ENCODE peak calls at places on chromosome 2, in five cellular contexts. One of them, this sample, is unnamed.

GRCh38 chr2:222623756-222624309 is 32.1 kb downstream of the FARSB start:
- DNase-seq in kidney glomerular epithelial cell: no peak
- DNase-seq in T-cell: no peak
- DNase-seq in EH: no peak
- DNase-seq in PC-9: no peak
- DNase-seq in this sample: no peak

GRCh38 chr2:160576054-160576499 is 82.5 kb upstream of the RBMS1 start:
- DNase-seq in kidney glomerular epithelial cell: peak; percentile 3
- DNase-seq in T-cell: no peak
- DNase-seq in EH: peak; percentile 80
- DNase-seq in PC-9: no peak
- DNase-seq in this sample: no peak

GRCh38 chr2:190451561-190452176 is 43.5 kb downstream of the MFSD6 start:
- DNase-seq in kidney glomerular epithelial cell: no peak
- DNase-seq in T-cell: no peak
- DNase-seq in EH: peak; percentile 57
- DNase-seq in PC-9: no peak
- DNase-seq in this sample: no peak

GRCh38 chr2:45724329-45724728 is 72.9 kb downstream of the PRKCE start:
- DNase-seq in kidney glomerular epithelial cell: no peak
- DNase-seq in T-cell: no peak
- DNase-seq in EH: no peak
- DNase-seq in PC-9: no peak
- DNase-seq in this sample: no peak

GRCh38 chr2:138782378-138782777 is 2.2 kb upstream of the NXPH2 start:
- DNase-seq in kidney glomerular epithelial cell: no peak
- DNase-seq in T-cell: no peak
- DNase-seq in EH: no peak
- DNase-seq in PC-9: no peak
- DNase-seq in this sample: no peak

GRCh38 chr2:62291052-62291451 is 95.1 kb downstream of the B3GNT2 start:
- DNase-seq in kidney glomerular epithelial cell: no peak
- DNase-seq in T-cell: no peak
- DNase-seq in EH: no peak
- DNase-seq in PC-9: no peak
- DNase-seq in this sample: no peak

GRCh38 chr2:12726271-12726670 is 9.5 kb downstream of the TRIB2 start:
- DNase-seq in kidney glomerular epithelial cell: no peak
- DNase-seq in T-cell: no peak
- DNase-seq in EH: no peak
- DNase-seq in PC-9: no peak
- DNase-seq in this sample: peak; percentile 31

GRCh38 chr2:193793914-193794313 is 1599.2 kb upstream of the TMEFF2 start:
- DNase-seq in kidney glomerular epithelial cell: peak; percentile 34
- DNase-seq in T-cell: no peak
- DNase-seq in EH: no peak
- DNase-seq in PC-9: no peak
- DNase-seq in this sample: no peak

GRCh38 chr2:68458962-68459361 is 8.1 kb downstream of the FBXO48 start:
- DNase-seq in kidney glomerular epithelial cell: no peak
- DNase-seq in T-cell: no peak
- DNase-seq in EH: peak; percentile 72
- DNase-seq in PC-9: no peak
- DNase-seq in this sample: no peak

GRCh38 chr2:182824759-182825143 is 41.7 kb downstream of the FRZB start:
- DNase-seq in kidney glomerular epithelial cell: no peak
- DNase-seq in T-cell: no peak
- DNase-seq in EH: no peak
- DNase-seq in PC-9: no peak
- DNase-seq in this sample: no peak

GRCh38 chr2:10614940-10615339 is 74.8 kb downstream of the NOL10 start:
- DNase-seq in kidney glomerular epithelial cell: no peak
- DNase-seq in T-cell: no peak
- DNase-seq in EH: peak; percentile 67
- DNase-seq in PC-9: no peak
- DNase-seq in this sample: no peak

GRCh38 chr2:61536086-61536722 is 2.0 kb downstream of the XPO1 start:
- DNase-seq in kidney glomerular epithelial cell: no peak
- DNase-seq in T-cell: no peak
- DNase-seq in EH: peak; percentile 34
- DNase-seq in PC-9: peak; percentile 88
- DNase-seq in this sample: no peak

GRCh38 chr2:6806605-6807004 is 59.1 kb downstream of the CMPK2 start:
- DNase-seq in kidney glomerular epithelial cell: no peak
- DNase-seq in T-cell: no peak
- DNase-seq in EH: no peak
- DNase-seq in PC-9: no peak
- DNase-seq in this sample: no peak

GRCh38 chr2:71618327-71619113 is 165.2 kb downstream of the DYSF start:
- DNase-seq in kidney glomerular epithelial cell: no peak
- DNase-seq in T-cell: no peak
- DNase-seq in EH: no peak
- DNase-seq in PC-9: no peak
- DNase-seq in this sample: peak; percentile 3

GRCh38 chr2:9771481-9772017 is 71.7 kb upstream of the TAF1B start:
- DNase-seq in kidney glomerular epithelial cell: peak; percentile 63
- DNase-seq in T-cell: no peak
- DNase-seq in EH: peak; percentile 79
- DNase-seq in PC-9: peak; percentile 49
- DNase-seq in this sample: no peak

GRCh38 chr2:152811916-152812315 is 93.5 kb downstream of the ARL6IP6 start:
- DNase-seq in kidney glomerular epithelial cell: no peak
- DNase-seq in T-cell: no peak
- DNase-seq in EH: no peak
- DNase-seq in PC-9: no peak
- DNase-seq in this sample: no peak

GRCh38 chr2:10489842-10490555 is 41.9 kb upstream of the ODC1 start:
- DNase-seq in kidney glomerular epithelial cell: no peak
- DNase-seq in T-cell: no peak
- DNase-seq in EH: peak; percentile 29
- DNase-seq in PC-9: no peak
- DNase-seq in this sample: no peak

GRCh38 chr2:38407111-38407682 is 30.1 kb upstream of the ATL2 start:
- DNase-seq in kidney glomerular epithelial cell: no peak
- DNase-seq in T-cell: no peak
- DNase-seq in EH: no peak
- DNase-seq in PC-9: no peak
- DNase-seq in this sample: no peak

GRCh38 chr2:82675186-82675585 is 1783.9 kb downstream of the SUCLG1 start:
- DNase-seq in kidney glomerular epithelial cell: peak; percentile 58
- DNase-seq in T-cell: no peak
- DNase-seq in EH: no peak
- DNase-seq in PC-9: no peak
- DNase-seq in this sample: no peak

GRCh38 chr2:203936535-203936934 is at the start of gene ICOS:
- DNase-seq in kidney glomerular epithelial cell: no peak
- DNase-seq in T-cell: peak; percentile 38
- DNase-seq in EH: no peak
- DNase-seq in PC-9: no peak
- DNase-seq in this sample: no peak

GRCh38 chr2:27795868-27796277 is 24.4 kb downstream of the MRPL33 start:
- DNase-seq in kidney glomerular epithelial cell: no peak
- DNase-seq in T-cell: no peak
- DNase-seq in EH: peak; percentile 81
- DNase-seq in PC-9: no peak
- DNase-seq in this sample: no peak

GRCh38 chr2:105391058-105391627 is 7.7 kb downstream of the FHL2 start:
- DNase-seq in kidney glomerular epithelial cell: peak; percentile 68
- DNase-seq in T-cell: no peak
- DNase-seq in EH: peak; percentile 85
- DNase-seq in PC-9: peak; percentile 95
- DNase-seq in this sample: no peak

GRCh38 chr2:96102596-96103387 is 13.6 kb downstream of the ADRA2B start:
- DNase-seq in kidney glomerular epithelial cell: no peak
- DNase-seq in T-cell: no peak
- DNase-seq in EH: no peak
- DNase-seq in PC-9: no peak
- DNase-seq in this sample: no peak

GRCh38 chr2:230944123-230944653 is 19.1 kb upstream of the GPR55 start:
- DNase-seq in kidney glomerular epithelial cell: no peak
- DNase-seq in T-cell: no peak
- DNase-seq in EH: no peak
- DNase-seq in PC-9: no peak
- DNase-seq in this sample: no peak

GRCh38 chr2:77336013-77336412 is 186.2 kb downstream of the LRRTM4 start:
- DNase-seq in kidney glomerular epithelial cell: no peak
- DNase-seq in T-cell: no peak
- DNase-seq in EH: no peak
- DNase-seq in PC-9: no peak
- DNase-seq in this sample: no peak

GRCh38 chr2:111069722-111070121 is 51.0 kb upstream of the BCL2L11 start:
- DNase-seq in kidney glomerular epithelial cell: no peak
- DNase-seq in T-cell: no peak
- DNase-seq in EH: no peak
- DNase-seq in PC-9: no peak
- DNase-seq in this sample: no peak

GRCh38 chr2:146544701-146545100 is 1300.1 kb upstream of the ACVR2A start:
- DNase-seq in kidney glomerular epithelial cell: no peak
- DNase-seq in T-cell: no peak
- DNase-seq in EH: peak; percentile 31
- DNase-seq in PC-9: no peak
- DNase-seq in this sample: no peak

GRCh38 chr2:181457121-181457740 is at the start of gene ITGA4:
- DNase-seq in kidney glomerular epithelial cell: no peak
- DNase-seq in T-cell: peak; percentile 82
- DNase-seq in EH: peak; percentile 79
- DNase-seq in PC-9: no peak
- DNase-seq in this sample: peak; percentile 94

GRCh38 chr2:201794261-201794660 is 12.1 kb upstream of the CDK15 start:
- DNase-seq in kidney glomerular epithelial cell: no peak
- DNase-seq in T-cell: no peak
- DNase-seq in EH: peak; percentile 49
- DNase-seq in PC-9: no peak
- DNase-seq in this sample: no peak

GRCh38 chr2:53630001-53630606 is 137.5 kb upstream of the CHAC2 start:
- DNase-seq in kidney glomerular epithelial cell: no peak
- DNase-seq in T-cell: no peak
- DNase-seq in EH: peak; percentile 39
- DNase-seq in PC-9: no peak
- DNase-seq in this sample: no peak

GRCh38 chr2:238636269-238637073 is 209.7 kb downstream of the ASB1 start:
- DNase-seq in kidney glomerular epithelial cell: no peak
- DNase-seq in T-cell: no peak
- DNase-seq in EH: peak; percentile 93
- DNase-seq in PC-9: peak; percentile 85
- DNase-seq in this sample: peak; percentile 9

GRCh38 chr2:110903548-110903947 is 171.2 kb downstream of the ACOXL start:
- DNase-seq in kidney glomerular epithelial cell: no peak
- DNase-seq in T-cell: no peak
- DNase-seq in EH: no peak
- DNase-seq in PC-9: no peak
- DNase-seq in this sample: no peak

GRCh38 chr2:35548171-35548570 is 807.4 kb upstream of the CRIM1 start:
- DNase-seq in kidney glomerular epithelial cell: peak; percentile 39
- DNase-seq in T-cell: no peak
- DNase-seq in EH: no peak
- DNase-seq in PC-9: no peak
- DNase-seq in this sample: no peak

GRCh38 chr2:194079989-194080388 is 1577.0 kb upstream of the SLC39A10 start:
- DNase-seq in kidney glomerular epithelial cell: no peak
- DNase-seq in T-cell: no peak
- DNase-seq in EH: no peak
- DNase-seq in PC-9: no peak
- DNase-seq in this sample: no peak

GRCh38 chr2:128306081-128306930 is 12.4 kb downstream of the HS6ST1 start:
- DNase-seq in kidney glomerular epithelial cell: peak; percentile 92
- DNase-seq in T-cell: no peak
- DNase-seq in EH: peak; percentile 99
- DNase-seq in PC-9: no peak
- DNase-seq in this sample: no peak

GRCh38 chr2:185291035-185291647 is 447.5 kb upstream of the FSIP2 start:
- DNase-seq in kidney glomerular epithelial cell: peak; percentile 28
- DNase-seq in T-cell: no peak
- DNase-seq in EH: no peak
- DNase-seq in PC-9: no peak
- DNase-seq in this sample: no peak

GRCh38 chr2:121095257-121096080 is 189.5 kb downstream of the TFCP2L1 start:
- DNase-seq in kidney glomerular epithelial cell: peak; percentile 49
- DNase-seq in T-cell: no peak
- DNase-seq in EH: peak; percentile 64
- DNase-seq in PC-9: peak; percentile 60
- DNase-seq in this sample: no peak